ENCODE peak calls at places on chromosomes 5 and 9, in eight cellular contexts. F is lung, E is upper lobe of left lung, O is psoas muscle, G is breast epithelium, Y is tibial nerve, M is mammary epithelial cell, R is IMR-90. J is an unnamed sample.

GRCh38 chr5:32712463-32713395 is 1.6 kb downstream of the NPR3 start:
- DNase-seq in O (no peak), Y (no peak), M (no peak), G (no peak), R (peak; percentile 35), E (peak; percentile 77), F (no peak), J (no peak)

GRCh38 chr9:124010665-124011321 is 775 bp upstream of the LHX2 start:
- DNase-seq in O (no peak), F (no peak), Y (no peak), R (no peak), M (no peak), G (no peak), E (peak; percentile 78), J (no peak)

GRCh38 chr9:96175001-96175400 is 127.0 kb downstream of the HSD17B3 start:
- DNase-seq in M (no peak), R (no peak), O (no peak), E (no peak), G (no peak), F (no peak), Y (no peak), J (no peak)

GRCh38 chr5:102271759-102272158 is 24.3 kb downstream of the SLCO4C1 start:
- DNase-seq in G (no peak), Y (no peak), M (no peak), F (no peak), O (no peak), R (no peak), E (no peak), J (no peak)

GRCh38 chr5:149408252-149409099 is 29.4 kb upstream of the IL17B start:
- DNase-seq in F (no peak), O (no peak), G (no peak), M (no peak), E (no peak), R (no peak), Y (no peak), J (no peak)

GRCh38 chr5:160165137-160166068 is 46.2 kb upstream of the PWWP2A start:
- DNase-seq in M (peak; percentile 98), R (peak; percentile 98), O (peak; percentile 91), E (peak; percentile 89), F (peak; percentile 87), Y (peak; percentile 79), G (peak; percentile 87), J (peak; percentile 64)

GRCh38 chr5:67520161-67520886 is 323.7 kb upstream of the CD180 start:
- DNase-seq in E (no peak), M (no peak), G (no peak), F (no peak), R (no peak), Y (no peak), O (no peak), J (no peak)

GRCh38 chr9:108272350-108272899 is 583.4 kb downstream of the ACTL7B start:
- DNase-seq in E (no peak), G (peak; percentile 29), M (peak; percentile 55), Y (peak; percentile 48), F (peak; percentile 34), R (peak; percentile 39), O (peak; percentile 41), J (no peak)

GRCh38 chr5:76616206-76616605 is 7.0 kb downstream of the F2RL2 start:
- DNase-seq in G (no peak), F (no peak), O (no peak), M (no peak), Y (no peak), E (no peak), R (no peak), J (no peak)

GRCh38 chr5:110054240-110054639 is 364.5 kb downstream of the MAN2A1 start:
- DNase-seq in M (peak; percentile 84), G (peak; percentile 58), F (no peak), R (peak; percentile 21), E (no peak), O (no peak), Y (peak; percentile 46), J (no peak)

GRCh38 chr5:173941758-173942401 is 47.1 kb upstream of the C5orf47 start:
- DNase-seq in E (peak; percentile 33), Y (no peak), R (no peak), G (no peak), M (no peak), O (no peak), F (no peak), J (no peak)

GRCh38 chr9:96856363-96857286 is 2.3 kb upstream of the ZNF782 start:
- DNase-seq in R (peak; percentile 67), G (no peak), M (peak; percentile 67), F (peak; percentile 68), O (peak; percentile 28), E (peak; percentile 6), Y (no peak), J (peak; percentile 71)

GRCh38 chr9:107894572-107895261 is 405.1 kb upstream of the KLF4 start:
- DNase-seq in G (no peak), R (peak; percentile 93), Y (no peak), F (no peak), E (no peak), O (no peak), M (no peak), J (no peak)

GRCh38 chr9:129242971-129243561 is 65.0 kb upstream of the IER5L start:
- DNase-seq in M (no peak), F (no peak), E (no peak), O (peak; percentile 77), Y (peak; percentile 65), R (peak; percentile 70), G (no peak), J (no peak)

GRCh38 chr5:18285257-18285656 is 651.0 kb downstream of the TAF11L14 start:
- DNase-seq in M (no peak), Y (no peak), G (no peak), E (no peak), F (no peak), O (no peak), R (no peak), J (no peak)

GRCh38 chr5:18276939-18277338 is 642.7 kb downstream of the TAF11L14 start:
- DNase-seq in G (no peak), E (no peak), M (no peak), Y (no peak), O (no peak), F (no peak), R (no peak), J (no peak)

GRCh38 chr5:18281947-18282557 is 647.8 kb downstream of the TAF11L14 start:
- DNase-seq in O (no peak), E (no peak), Y (no peak), M (peak; percentile 55), R (peak; percentile 62), F (no peak), G (no peak), J (no peak)
- TF ChIP-seq CTCF in O (no peak), E (peak; percentile 42), Y (no peak), M (peak; percentile 65), R (peak; percentile 63), F (no peak), G (peak; percentile 28), J (no peak)

GRCh38 chr5:87410941-87411340 is 1.8 kb downstream of the CCNH start:
- DNase-seq in F (no peak), R (peak; percentile 80), E (no peak), G (no peak), M (peak; percentile 40), Y (no peak), O (no peak), J (no peak)
- H3K4me3 ChIP-seq in F (no peak overlapping the region), R (no peak overlapping the region), E (no peak overlapping the region), G (no peak overlapping the region), M (peak overlapping the region; percentile 72), Y (no peak overlapping the region), O (peak overlapping the region; percentile 91), J (no peak overlapping the region)

DNA sequence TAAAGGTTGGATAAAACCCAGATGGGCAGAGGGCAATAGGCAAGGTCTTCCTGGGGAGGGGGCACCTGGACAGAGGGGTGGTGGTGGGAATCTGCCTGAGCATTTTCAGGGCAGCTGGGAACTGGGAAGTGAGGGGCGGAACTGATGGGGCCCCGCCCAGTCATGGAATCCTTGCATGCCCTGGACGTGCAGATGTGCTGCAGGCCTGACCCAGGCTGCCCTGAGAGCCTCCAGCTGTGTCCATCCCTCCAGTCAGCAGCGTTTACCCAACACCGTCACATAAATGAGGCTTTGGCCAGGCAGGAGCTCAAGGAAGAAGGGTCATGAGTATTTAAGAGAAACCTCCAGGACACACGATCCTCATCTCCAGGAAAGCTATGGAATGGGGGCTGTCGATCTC is 70.3 kb downstream of the DAB2IP start:
- DNase-seq in O (no peak), Y (no peak), M (no peak), R (peak; percentile 54), F (no peak), E (no peak), G (no peak), J (no peak)
- H3K4me1 ChIP-seq in O (peaks cover 96% of the 10 kb centered on the region), Y (peaks cover 45% of the 10 kb centered on the region), M (peaks cover 75% of the 10 kb centered on the region), R (peaks cover 57% of the 10 kb centered on the region), F (peaks cover 30% of the 10 kb centered on the region), E (peaks cover 51% of the 10 kb centered on the region), G (peaks cover 29% of the 10 kb centered on the region), J (peaks cover 25% of the 10 kb centered on the region)

DNA sequence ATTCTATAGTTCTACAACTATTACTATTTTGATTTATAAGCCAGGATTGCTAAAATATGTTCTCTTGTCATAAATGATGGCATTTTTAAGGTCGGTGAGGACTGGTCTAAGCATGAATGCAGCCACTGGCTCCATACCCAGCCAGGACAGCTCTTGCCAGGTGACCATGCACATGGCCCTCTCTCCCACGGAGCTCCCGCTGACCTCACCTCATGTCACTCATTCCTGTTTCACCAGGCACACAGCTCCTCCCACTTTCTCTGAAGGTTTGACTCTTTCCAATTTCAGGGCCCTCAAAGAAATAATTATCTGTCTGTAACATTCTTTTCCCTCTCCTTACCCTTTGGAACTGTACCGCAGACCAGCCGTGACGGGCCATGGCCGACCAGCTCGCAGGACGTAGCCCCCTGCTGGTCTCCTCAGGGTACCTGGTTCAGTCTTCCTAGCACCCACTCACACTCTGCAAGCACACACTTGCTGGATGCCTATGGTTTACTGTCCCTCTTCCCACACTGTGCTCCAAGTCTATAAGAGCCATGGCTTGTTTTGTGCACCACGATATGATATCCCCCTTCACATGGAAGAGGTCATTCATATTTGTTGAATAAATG is 72.6 kb downstream of the LIFR start:
- DNase-seq in Y (no peak), E (peak; percentile 51), O (no peak), R (no peak), M (no peak), G (no peak), F (no peak), J (no peak)
- TF ChIP-seq CTCF in Y (no peak), E (no peak), O (peak; percentile 22), R (no peak), M (no peak), G (no peak), F (no peak), J (no peak)

DNA sequence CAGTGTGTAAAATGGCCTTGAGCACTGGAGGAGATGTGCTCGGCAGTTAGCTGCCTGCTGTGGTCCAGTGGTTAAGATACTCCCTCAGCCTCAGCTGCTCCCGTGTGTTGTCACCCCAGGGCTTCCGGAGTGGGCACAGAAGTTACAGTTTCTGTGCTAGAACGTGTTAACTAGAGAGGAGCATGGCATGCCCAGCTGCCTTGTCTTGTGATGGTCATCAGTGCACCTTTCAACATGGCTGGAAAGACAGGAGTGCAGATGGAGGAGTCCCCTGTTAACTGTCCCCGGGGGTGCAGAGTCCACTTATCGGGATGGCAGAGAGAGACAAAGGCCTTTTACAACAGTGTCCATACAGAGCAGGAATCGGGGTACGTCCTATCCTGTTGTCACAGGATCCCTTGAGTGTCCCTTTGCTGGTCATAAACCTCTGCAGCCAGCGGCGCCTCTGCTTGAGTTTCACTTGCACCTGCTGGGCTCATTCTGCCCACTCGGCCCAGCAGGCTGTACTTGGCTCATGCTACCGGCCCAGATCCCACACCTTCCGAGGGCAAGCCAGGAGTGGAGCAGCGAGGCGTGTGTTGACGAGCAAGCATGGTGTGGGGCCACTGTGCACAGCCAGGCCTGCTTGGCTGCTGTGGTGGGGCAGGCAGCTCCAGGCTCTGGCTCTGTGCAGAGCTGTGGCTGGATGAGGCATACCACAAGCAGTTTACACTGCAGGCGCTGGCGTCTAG is 112.6 kb downstream of the EHMT1 start:
- DNase-seq in O (peak; percentile 46), F (no peak), Y (no peak), R (no peak), E (no peak), M (no peak), G (no peak), J (no peak)
- H3K4me3 ChIP-seq in O (peak overlapping the region; percentile 53), F (no peak overlapping the region), Y (no peak overlapping the region), R (no peak overlapping the region), E (no peak overlapping the region), M (no peak overlapping the region), G (no peak overlapping the region), J (no peak overlapping the region)

J was measured in pancreas.